ENCODE peak calls at places on chromosomes 16 and 17, in ten cellular contexts. X is body of pancreas, M is heart left ventricle, A is HepG2, W is suprapubic skin, H is IMR-90, V is prostate gland, S is sigmoid colon, Z is tibial nerve, O is stomach. P is an unnamed sample.

GRCh38 chr17:39208136-39208535 is 8.1 kb downstream of the RPL19 start:
- DNase-seq in A (no peak), S (no peak), Z (no peak), O (no peak), H (peak; percentile 53), M (no peak), W (no peak), V (no peak), X (no peak), P (peak; percentile 84)

GRCh38 chr16:11402051-11402744 is 56.9 kb downstream of the RMI2 start:
- DNase-seq in S (no peak), W (no peak), H (no peak), A (no peak), V (peak; percentile 34), O (no peak), Z (no peak), X (no peak), M (no peak), P (no peak)

GRCh38 chr17:3534881-3535252 is 22.7 kb downstream of the TRPV3 start:
- DNase-seq in Z (no peak), A (no peak), M (no peak), X (no peak), H (peak; percentile 10), O (no peak), V (no peak), S (no peak), W (no peak), P (no peak)

GRCh38 chr17:59669411-59669810 is 37.8 kb downstream of the PTRH2 start:
- DNase-seq in A (no peak), O (no peak), M (no peak), Z (no peak), X (no peak), S (no peak), V (no peak), W (no peak), H (no peak), P (no peak)

GRCh38 chr16:78210305-78210704 is 110.9 kb downstream of the WWOX start:
- DNase-seq in O (no peak), M (no peak), X (no peak), Z (no peak), W (no peak), H (peak; percentile 29), A (no peak), S (no peak), V (no peak), P (no peak)

GRCh38 chr17:21043296-21044232 is 753 bp upstream of the USP22 start:
- DNase-seq in W (peak; percentile 93), O (peak; percentile 98), Z (peak; percentile 96), A (peak; percentile 96), H (peak; percentile 98), V (peak; percentile 98), M (peak; percentile 99), S (peak; percentile 99), X (peak; percentile 98), P (peak; percentile 99)

GRCh38 chr16:86823125-86823524 is 244.8 kb downstream of the FOXL1 start:
- DNase-seq in V (no peak), X (no peak), H (no peak), S (no peak), O (no peak), A (no peak), W (no peak), Z (no peak), M (no peak), P (no peak)

GRCh38 chr16:68493412-68494070 is 45.2 kb upstream of the SMPD3 start:
- DNase-seq in A (no peak), H (no peak), S (no peak), V (no peak), Z (no peak), O (no peak), X (no peak), M (no peak), W (no peak), P (no peak)

GRCh38 chr16:4011225-4011939 is 104.9 kb downstream of the ADCY9 start:
- DNase-seq in Z (no peak), V (no peak), M (no peak), S (no peak), H (no peak), X (no peak), O (no peak), A (no peak), W (no peak), P (no peak)

GRCh38 chr17:4679652-4680051 is 24.3 kb downstream of the PELP1 start:
- DNase-seq in S (no peak), H (peak; percentile 79), V (no peak), O (no peak), X (no peak), Z (no peak), A (no peak), M (no peak), W (peak; percentile 55), P (no peak)

GRCh38 chr17:75514299-75515228 is 773 bp downstream of the CASKIN2 start:
- DNase-seq in S (no peak), Z (no peak), V (peak; percentile 58), O (no peak), X (peak; percentile 59), A (no peak), H (peak; percentile 23), W (no peak), M (no peak), P (no peak)

GRCh38 chr17:75511610-75512575 is 3.4 kb downstream of the CASKIN2 start:
- DNase-seq in H (no peak), O (peak; percentile 87), V (no peak), X (peak; percentile 62), A (peak; percentile 93), Z (no peak), S (no peak), W (no peak), M (peak; percentile 78), P (no peak)

GRCh38 chr17:75513667-75514052 is 1.7 kb downstream of the CASKIN2 start:
- DNase-seq in A (no peak), Z (no peak), O (no peak), V (no peak), X (no peak), M (no peak), W (no peak), H (no peak), S (no peak), P (no peak)

GRCh38 chr17:75511270-75511609 is 4.1 kb downstream of the CASKIN2 start:
- DNase-seq in M (no peak), V (no peak), W (no peak), H (no peak), Z (no peak), A (no peak), X (no peak), O (no peak), S (no peak), P (no peak)

DNA sequence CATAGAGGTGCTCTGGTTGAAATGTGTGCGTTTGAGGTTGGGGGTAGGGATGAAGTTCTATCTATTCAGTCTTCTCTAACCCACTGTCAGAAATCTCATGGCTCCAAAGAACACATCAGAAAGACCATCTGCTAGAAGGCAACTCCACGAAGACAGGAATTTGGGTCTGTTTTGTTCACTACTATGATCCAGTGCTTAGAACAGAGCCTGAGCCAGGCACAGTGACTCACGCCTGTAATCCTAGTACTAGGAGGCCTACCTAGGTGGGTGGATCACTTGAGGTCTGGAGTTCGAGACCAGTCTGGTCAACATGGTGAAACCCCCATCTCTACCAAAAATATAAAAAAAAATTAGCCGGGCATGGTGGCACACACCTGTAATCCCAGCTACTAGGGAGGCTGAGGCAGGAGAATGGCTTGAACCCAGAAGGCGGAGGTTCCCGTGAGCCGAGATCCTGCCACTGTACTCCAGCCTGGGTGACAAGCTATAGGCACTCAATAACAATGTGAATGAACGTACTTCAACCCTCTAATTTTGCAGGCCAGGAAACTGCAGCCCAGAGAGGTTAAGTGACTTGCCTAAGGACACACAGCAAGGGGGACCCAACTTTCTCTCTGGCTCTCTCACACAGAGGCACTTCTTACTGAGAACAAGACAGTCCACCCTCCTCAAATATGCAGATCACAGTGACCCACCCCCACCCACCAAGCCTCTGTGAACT is 2.2 kb downstream of the CASKIN2 start:
- DNase-seq in M (peak; percentile 13), V (no peak), A (no peak), H (peak; percentile 50), Z (no peak), S (no peak), X (no peak), O (no peak), W (no peak), P (no peak)
- H3K4me3 ChIP-seq in M (peak overlapping the region; percentile 95), V (peak overlapping the region; percentile 82), A (no peak overlapping the region), H (no peak overlapping the region), Z (peak overlapping the region; percentile 91), S (no peak overlapping the region), X (no peak overlapping the region), O (peak overlapping the region; percentile 75), W (peak overlapping the region; percentile 79), P (no peak overlapping the region)

GRCh38 chr16:30985401-30986128 is 558 bp downstream of the HSD3B7 start:
- DNase-seq in X (peak; percentile 86), A (peak; percentile 86), O (peak; percentile 81), S (no peak), H (no peak), Z (no peak), W (no peak), M (no peak), V (peak; percentile 70), P (peak; percentile 67)
- TF ChIP-seq CTCF in X (no peak), A (peak; percentile 95), O (no peak), S (no peak), H (no peak), Z (no peak), W (no peak), M (no peak), V (peak; percentile 22), P (no peak)

GRCh38 chr17:74454197-74455024 is 12.0 kb upstream of the CD300A start:
- DNase-seq in H (peak; percentile 29), V (peak; percentile 92), X (peak; percentile 93), Z (no peak), A (peak; percentile 80), S (peak; percentile 95), O (no peak), W (peak; percentile 95), M (peak; percentile 96), P (peak; percentile 83)
- TF ChIP-seq POLR2A in H (no peak), V (peak; percentile 82), X (peak; percentile 80), Z (peak; percentile 86), A (peak; percentile 32), S (peak; percentile 48), O (no peak), W (no peak), M (peak; percentile 59), P (no peak)

GRCh38 chr17:29723283-29724047 is 100.8 kb upstream of the CORO6 start:
- DNase-seq in Z (no peak), S (no peak), O (no peak), M (no peak), V (no peak), H (no peak), W (no peak), A (no peak), X (no peak), P (no peak)
- H3K4me3 ChIP-seq in Z (no peak overlapping the region), S (no peak overlapping the region), O (no peak overlapping the region), M (peak overlapping the region; percentile 25), V (no peak overlapping the region), H (no peak overlapping the region), W (no peak overlapping the region), A (no peak overlapping the region), X (no peak overlapping the region), P (no peak overlapping the region)

GRCh38 chr16:16045879-16046278 is 96.5 kb downstream of the ABCC1 start:
- DNase-seq in S (no peak), O (no peak), Z (no peak), H (no peak), W (no peak), A (no peak), X (no peak), M (no peak), V (no peak), P (no peak)
- TF ChIP-seq CTCF in S (no peak), O (no peak), Z (no peak), H (peak; percentile 13), W (no peak), A (no peak), X (no peak), M (no peak), V (no peak), P (no peak)

GRCh38 chr17:7237761-7238417 is 1.4 kb downstream of the PHF23 start:
- DNase-seq in X (peak; percentile 76), V (peak; percentile 79), M (peak; percentile 89), O (peak; percentile 85), H (peak; percentile 46), W (peak; percentile 88), S (peak; percentile 93), A (peak; percentile 68), Z (peak; percentile 57), P (peak; percentile 96)
- TF ChIP-seq POLR2A in X (no peak), V (peak; percentile 16), M (no peak), O (no peak), H (peak; percentile 23), W (no peak), S (no peak), A (peak; percentile 39), Z (no peak), P (no peak)

P was measured in lower leg skin.